ENCODE peak calls at places on chromosomes 3 and 15, in six cellular contexts. J is HCT116, X is K562, C is GM12878, R is HepG2, E is H1. N is an unnamed sample.

GRCh38 chr3:127615631-127616305 is 13.2 kb upstream of the PODXL2 start:
- DNase-seq in J (no peak), X (no peak), C (no peak), R (no peak), E (no peak), N (no peak)

GRCh38 chr15:57591822-57592367 is at the start of gene MYZAP:
- DNase-seq in J (no peak), X (peak), C (no peak), R (no peak), E (no peak), N (peak)

GRCh38 chr3:158103131-158103955 is 2.9 kb downstream of the SHOX2 start:
- DNase-seq in J (no peak), X (no peak), C (no peak), R (peak), E (no peak), N (peak)

GRCh38 chr3:132180337-132180791 is 136.8 kb upstream of the ACP3 start:
- DNase-seq in J (peak), X (peak), C (peak), R (peak), E (peak), N (no peak)

GRCh38 chr3:165185707-165186327 is 10.4 kb downstream of the SLITRK3 start:
- DNase-seq in J (peak), X (peak), C (peak), R (peak), E (no peak), N (peak)

GRCh38 chr3:154324919-154325318 is 632 bp upstream of the DHX36 start:
- DNase-seq in J (no peak), X (peak), C (no peak), R (peak), E (no peak), N (no peak)

GRCh38 chr3:11535207-11535960 is 108.3 kb downstream of the VGLL4 start:
- DNase-seq in J (no peak), X (no peak), C (no peak), R (no peak), E (no peak), N (no peak)

GRCh38 chr3:43289401-43289800 is 3.1 kb downstream of the SNRK start:
- DNase-seq in J (no peak), X (no peak), C (no peak), R (no peak), E (no peak), N (no peak)

GRCh38 chr3:47605646-47606045 is 27.0 kb upstream of the CSPG5 start:
- DNase-seq in J (no peak), X (no peak), C (no peak), R (no peak), E (no peak), N (no peak)

GRCh38 chr3:52062499-52062898 is 6.1 kb upstream of the DUSP7 start:
- DNase-seq in J (peak), X (no peak), C (peak), R (no peak), E (no peak), N (no peak)

GRCh38 chr3:177208746-177209145 is 11.5 kb upstream of the TBL1XR1 start:
- DNase-seq in J (no peak), X (no peak), C (no peak), R (peak), E (no peak), N (no peak)

GRCh38 chr3:126509565-126510322 is 7.8 kb downstream of the UROC1 start:
- DNase-seq in J (no peak), X (no peak), C (no peak), R (no peak), E (no peak), N (no peak)

GRCh38 chr3:45906681-45907220 is 20.4 kb downstream of the CCR9 start:
- DNase-seq in J (no peak), X (peak), C (no peak), R (peak), E (no peak), N (peak)

DNA sequence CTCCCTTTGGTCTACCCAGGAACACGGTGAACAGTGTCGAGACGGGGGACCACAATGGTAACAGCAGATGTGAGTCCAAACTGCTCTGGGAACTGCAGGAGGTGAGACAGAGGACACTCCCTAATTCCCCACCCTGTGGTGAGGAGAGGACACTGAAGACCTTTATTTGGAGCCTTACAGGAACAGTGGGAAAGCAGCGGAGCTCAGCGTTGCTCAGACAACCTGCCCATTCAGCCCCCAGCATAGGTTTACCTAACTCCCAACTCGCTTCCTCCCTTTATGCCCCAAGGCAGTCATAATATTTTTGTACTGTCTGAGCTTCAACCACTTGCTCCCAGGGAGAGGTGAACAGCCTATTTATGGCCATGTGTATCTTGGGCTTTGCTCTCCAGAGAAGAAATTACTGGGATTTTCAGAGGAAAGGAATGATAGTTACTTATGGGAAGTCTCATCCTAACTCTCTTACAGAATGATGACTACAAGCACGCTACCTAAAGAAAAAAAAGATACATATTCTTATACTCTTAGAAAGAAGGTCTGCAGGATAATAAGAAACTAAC is 34.0 kb downstream of the SHC4 start:
- DNase-seq in J (no peak), X (no peak), C (no peak), R (no peak), E (no peak), N (no peak)
- TF ChIP-seq ATF3 in J (no peak), X (no peak), C (no peak), R (no peak), E (no peak), N (no peak)

GRCh38 chr3:49401758-49402157 is 10.0 kb downstream of the RHOA start:
- DNase-seq in J (no peak), X (no peak), C (no peak), R (no peak), E (no peak), N (no peak)

GRCh38 chr3:49399467-49399866 is 12.3 kb downstream of the RHOA start:
- DNase-seq in J (no peak), X (peak), C (no peak), R (no peak), E (no peak), N (no peak)

DNA sequence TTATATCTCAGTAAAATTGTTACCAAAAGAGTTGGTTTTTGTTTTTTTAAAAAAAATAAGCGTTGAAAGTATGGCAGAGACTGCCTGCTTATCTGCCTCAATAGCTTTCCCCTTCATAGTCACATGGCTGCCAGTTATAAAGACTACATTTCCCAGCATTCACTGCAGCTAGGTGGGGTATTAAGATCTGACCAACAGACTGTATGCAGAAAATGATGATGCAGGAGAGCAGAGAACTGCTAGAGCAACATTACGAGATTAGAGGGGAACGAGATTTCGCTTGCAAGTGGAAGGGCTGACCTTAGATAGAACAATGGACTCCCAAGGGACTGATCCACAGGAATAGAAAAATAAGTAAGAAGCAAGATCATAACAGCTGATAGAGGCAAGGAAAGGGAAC is 14.3 kb downstream of the RHOA start:
- DNase-seq in J (no peak), X (peak), C (no peak), R (no peak), E (no peak), N (no peak)
- TF ChIP-seq ATF3 in J (no peak), X (no peak), C (no peak), R (no peak), E (no peak), N (no peak)

GRCh38 chr15:67006089-67007065 is 59.0 kb upstream of the SMAD3 start:
- DNase-seq in J (no peak), X (no peak), C (no peak), R (no peak), E (no peak), N (no peak)
- TF ChIP-seq ATF3 in J (no peak), X (no peak), C (no peak), R (no peak), E (no peak), N (no peak)

GRCh38 chr3:19427417-19428149 is 279.3 kb downstream of the KCNH8 start:
- DNase-seq in J (no peak), X (no peak), C (no peak), R (no peak), E (no peak), N (no peak)
- TF ChIP-seq ATF3 in J (no peak), X (no peak), C (no peak), R (no peak), E (no peak), N (no peak)

GRCh38 chr3:195883160-195883559 is 25.2 kb downstream of the TNK2 start:
- DNase-seq in J (no peak), X (no peak), C (no peak), R (no peak), E (no peak), N (no peak)

GRCh38 chr3:195879416-195880036 is 28.8 kb downstream of the TNK2 start:
- DNase-seq in J (no peak), X (no peak), C (no peak), R (no peak), E (no peak), N (no peak)

GRCh38 chr3:195882002-195882441 is 26.3 kb downstream of the TNK2 start:
- DNase-seq in J (no peak), X (no peak), C (no peak), R (no peak), E (no peak), N (no peak)

GRCh38 chr3:195880037-195880431 is 28.3 kb downstream of the TNK2 start:
- DNase-seq in J (no peak), X (no peak), C (no peak), R (no peak), E (no peak), N (no peak)

GRCh38 chr3:195881276-195881988 is 26.9 kb downstream of the TNK2 start:
- DNase-seq in J (no peak), X (no peak), C (no peak), R (no peak), E (no peak), N (no peak)
- TF ChIP-seq ATF3 in J (no peak), X (no peak), C (no peak), R (no peak), E (no peak), N (no peak)

DNA sequence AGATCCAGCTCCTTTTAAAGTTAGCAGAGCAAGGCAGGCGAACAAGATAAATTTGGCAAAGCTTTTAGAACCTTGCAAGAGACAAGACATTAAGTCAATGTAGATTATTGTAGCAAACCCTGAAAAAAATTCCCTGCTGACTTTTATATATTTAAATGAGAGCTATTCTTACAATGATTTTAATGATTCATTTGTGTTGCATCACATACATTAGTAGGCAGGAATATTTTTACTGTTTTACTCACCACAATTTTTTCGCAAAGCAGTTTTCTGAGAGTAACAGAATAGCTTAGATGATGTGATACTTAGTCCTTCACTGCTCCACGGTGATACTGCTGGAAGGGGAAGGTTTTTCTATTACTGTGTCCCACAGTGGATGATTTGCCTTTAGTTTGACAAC is 43.9 kb upstream of the CLRN1 start:
- DNase-seq in J (no peak), X (no peak), C (no peak), R (no peak), E (no peak), N (no peak)
- TF ChIP-seq ATF3 in J (no peak), X (no peak), C (no peak), R (no peak), E (no peak), N (no peak)

GRCh38 chr3:50205719-50206276 is 727 bp downstream of the SLC38A3 start:
- DNase-seq in J (peak), X (peak), C (no peak), R (peak), E (no peak), N (peak)
- TF ChIP-seq ATF3 in J (no peak), X (no peak), C (no peak), R (no peak), E (no peak), N (no peak)

GRCh38 chr3:10524799-10525301 is 19.5 kb upstream of the ATP2B2 start:
- DNase-seq in J (no peak), X (no peak), C (no peak), R (no peak), E (no peak), N (no peak)
- TF ChIP-seq ATF3 in J (no peak), X (no peak), C (no peak), R (no peak), E (no peak), N (no peak)

DNA sequence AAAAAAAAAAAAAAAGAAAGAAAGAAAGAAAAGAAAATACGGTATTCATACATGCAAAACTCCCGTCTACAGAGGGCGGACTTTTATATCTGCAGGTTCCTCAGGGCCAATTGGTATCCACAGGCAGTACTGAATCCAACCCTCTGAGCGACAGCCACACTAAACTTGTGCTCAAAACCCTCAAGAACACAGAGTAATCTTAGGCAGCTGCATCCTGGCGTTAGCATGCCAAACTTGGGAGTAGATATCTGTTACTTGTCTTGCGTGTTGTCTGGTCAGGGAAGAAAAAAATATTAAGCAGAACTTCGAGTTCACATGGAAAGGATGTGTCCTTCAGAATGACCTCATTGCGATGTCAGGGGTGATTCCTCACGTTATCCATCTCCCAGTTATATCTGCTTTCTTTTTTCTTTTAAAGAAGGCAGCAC is 12.8 kb downstream of the SNAP23 start:
- DNase-seq in J (no peak), X (peak), C (no peak), R (no peak), E (no peak), N (no peak)
- TF ChIP-seq ATF3 in J (no peak), X (peak), C (no peak), R (no peak), E (no peak), N (no peak)